ENCODE peak calls at places on chromosomes 1 and 21, in four cellular contexts. One of them, this sample, is unnamed.

GRCh38 chr21:45990741-45991605 is 9.4 kb downstream of the COL6A1 start:
- DNase-seq in HAP-1: no peak
- DNase-seq in sigmoid colon: peak; percentile 67
- DNase-seq in thyroid gland: peak; percentile 52
- DNase-seq in this sample: peak; percentile 38

GRCh38 chr1:185788386-185788785 is 54.2 kb downstream of the HMCN1 start:
- DNase-seq in sigmoid colon: no peak
- DNase-seq in thyroid gland: no peak
- DNase-seq in HAP-1: peak; percentile 14
- DNase-seq in this sample: no peak

GRCh38 chr1:119774746-119775495 is 6.2 kb upstream of the HMGCS2 start:
- DNase-seq in thyroid gland: no peak
- DNase-seq in HAP-1: no peak
- DNase-seq in sigmoid colon: no peak
- DNase-seq in this sample: no peak

GRCh38 chr21:46581780-46582307 is 23.0 kb downstream of the S100B start:
- DNase-seq in sigmoid colon: no peak
- DNase-seq in thyroid gland: no peak
- DNase-seq in HAP-1: no peak
- DNase-seq in this sample: no peak

GRCh38 chr1:74933500-74933899 is 200.5 kb downstream of the TYW3 start:
- DNase-seq in HAP-1: no peak
- DNase-seq in sigmoid colon: no peak
- DNase-seq in thyroid gland: no peak
- DNase-seq in this sample: no peak

GRCh38 chr1:78687315-78687714 is 37.7 kb downstream of the IFI44 start:
- DNase-seq in HAP-1: no peak
- DNase-seq in sigmoid colon: no peak
- DNase-seq in thyroid gland: no peak
- DNase-seq in this sample: no peak

GRCh38 chr1:147585640-147586383 is 44.5 kb downstream of the BCL9 start:
- DNase-seq in thyroid gland: peak; percentile 12
- DNase-seq in sigmoid colon: no peak
- DNase-seq in HAP-1: no peak
- DNase-seq in this sample: no peak

GRCh38 chr1:117985973-117986372 is 56.4 kb downstream of the WDR3 start:
- DNase-seq in sigmoid colon: no peak
- DNase-seq in HAP-1: no peak
- DNase-seq in thyroid gland: no peak
- DNase-seq in this sample: no peak

GRCh38 chr1:159927887-159928431 is 2.7 kb upstream of the TAGLN2 start:
- DNase-seq in HAP-1: no peak
- DNase-seq in thyroid gland: no peak
- DNase-seq in sigmoid colon: no peak
- DNase-seq in this sample: peak; percentile 61

GRCh38 chr21:39483917-39484316 is 32.1 kb downstream of the SH3BGR start:
- DNase-seq in thyroid gland: no peak
- DNase-seq in HAP-1: no peak
- DNase-seq in sigmoid colon: no peak
- DNase-seq in this sample: no peak

GRCh38 chr1:11794446-11795237 is 11.1 kb downstream of the MTHFR start:
- DNase-seq in thyroid gland: peak; percentile 62
- DNase-seq in HAP-1: no peak
- DNase-seq in sigmoid colon: peak; percentile 57
- DNase-seq in this sample: no peak

GRCh38 chr1:42676534-42677087 is 5.6 kb upstream of the YBX1 start:
- DNase-seq in thyroid gland: peak; percentile 74
- DNase-seq in HAP-1: no peak
- DNase-seq in sigmoid colon: no peak
- DNase-seq in this sample: no peak

GRCh38 chr1:229984992-229985985 is 81.7 kb upstream of the GALNT2 start:
- DNase-seq in HAP-1: no peak
- DNase-seq in thyroid gland: no peak
- DNase-seq in sigmoid colon: no peak
- DNase-seq in this sample: peak; percentile 18

GRCh38 chr1:50981741-50982140 is 11.7 kb downstream of the CDKN2C start:
- DNase-seq in thyroid gland: no peak
- DNase-seq in HAP-1: peak; percentile 34
- DNase-seq in sigmoid colon: no peak
- DNase-seq in this sample: no peak

GRCh38 chr21:42465008-42465878 is 30.8 kb downstream of the RSPH1 start:
- DNase-seq in HAP-1: no peak
- DNase-seq in thyroid gland: no peak
- DNase-seq in sigmoid colon: no peak
- DNase-seq in this sample: peak; percentile 34

GRCh38 chr1:109793089-109793485 is 29.4 kb upstream of the EPS8L3 start:
- DNase-seq in sigmoid colon: peak; percentile 18
- DNase-seq in HAP-1: no peak
- DNase-seq in thyroid gland: no peak
- DNase-seq in this sample: no peak

GRCh38 chr1:35300376-35300775 is 31.9 kb downstream of the ZMYM4 start:
- DNase-seq in sigmoid colon: no peak
- DNase-seq in thyroid gland: no peak
- DNase-seq in HAP-1: no peak
- DNase-seq in this sample: no peak

GRCh38 chr1:220370041-220370700 is 97.9 kb upstream of the RAB3GAP2 start:
- DNase-seq in thyroid gland: no peak
- DNase-seq in sigmoid colon: no peak
- DNase-seq in HAP-1: peak; percentile 30
- DNase-seq in this sample: peak; percentile 69

GRCh38 chr1:53736290-53736689 is 2.7 kb downstream of the GLIS1 start:
- DNase-seq in thyroid gland: no peak
- DNase-seq in HAP-1: no peak
- DNase-seq in sigmoid colon: no peak
- DNase-seq in this sample: no peak

GRCh38 chr1:7529917-7530316 is 241.2 kb upstream of the VAMP3 start:
- DNase-seq in HAP-1: no peak
- DNase-seq in sigmoid colon: no peak
- DNase-seq in thyroid gland: no peak
- DNase-seq in this sample: no peak

GRCh38 chr1:243246916-243247315 is 8.2 kb downstream of the CEP170 start:
- DNase-seq in sigmoid colon: no peak
- DNase-seq in thyroid gland: no peak
- DNase-seq in HAP-1: no peak
- DNase-seq in this sample: no peak

GRCh38 chr21:25361097-25361496 is 246.2 kb downstream of the MRPL39 start:
- DNase-seq in thyroid gland: no peak
- DNase-seq in HAP-1: no peak
- DNase-seq in sigmoid colon: no peak
- DNase-seq in this sample: peak; percentile 51

GRCh38 chr1:55535724-55536262 is 320.6 kb upstream of the USP24 start:
- DNase-seq in thyroid gland: no peak
- DNase-seq in HAP-1: no peak
- DNase-seq in sigmoid colon: no peak
- DNase-seq in this sample: no peak

GRCh38 chr1:33092438-33092837 is 11.5 kb downstream of the AZIN2 start:
- DNase-seq in thyroid gland: no peak
- DNase-seq in sigmoid colon: no peak
- DNase-seq in HAP-1: no peak
- DNase-seq in this sample: no peak

GRCh38 chr1:209427277-209427676 is 156.2 kb upstream of the CAMK1G start:
- DNase-seq in sigmoid colon: no peak
- DNase-seq in HAP-1: no peak
- DNase-seq in thyroid gland: no peak
- DNase-seq in this sample: no peak

GRCh38 chr21:46424621-46425020 is 34.1 kb upstream of the DIP2A start:
- DNase-seq in HAP-1: no peak
- DNase-seq in thyroid gland: no peak
- DNase-seq in sigmoid colon: no peak
- DNase-seq in this sample: no peak

GRCh38 chr1:240522122-240522822 is 89.7 kb downstream of the GREM2 start:
- DNase-seq in HAP-1: no peak
- DNase-seq in thyroid gland: no peak
- DNase-seq in sigmoid colon: no peak
- DNase-seq in this sample: no peak

GRCh38 chr21:33238146-33238545 is 8.4 kb downstream of the IFNAR2 start:
- DNase-seq in sigmoid colon: no peak
- DNase-seq in thyroid gland: no peak
- DNase-seq in HAP-1: no peak
- DNase-seq in this sample: no peak
- H3K4me1 ChIP-seq in sigmoid colon: no peaks in the 10 kb centered on the region
- H3K4me1 ChIP-seq in thyroid gland: no peaks in the 10 kb centered on the region
- H3K4me1 ChIP-seq in HAP-1: no peaks in the 10 kb centered on the region
- H3K4me1 ChIP-seq in this sample: no peaks in the 10 kb centered on the region

GRCh38 chr1:39301606-39302005 is 97.1 kb downstream of the MACF1 start:
- DNase-seq in sigmoid colon: no peak
- DNase-seq in HAP-1: no peak
- DNase-seq in thyroid gland: no peak
- DNase-seq in this sample: no peak

GRCh38 chr1:39310015-39310414 is 105.5 kb downstream of the MACF1 start:
- DNase-seq in thyroid gland: no peak
- DNase-seq in sigmoid colon: no peak
- DNase-seq in HAP-1: no peak
- DNase-seq in this sample: no peak

DNA sequence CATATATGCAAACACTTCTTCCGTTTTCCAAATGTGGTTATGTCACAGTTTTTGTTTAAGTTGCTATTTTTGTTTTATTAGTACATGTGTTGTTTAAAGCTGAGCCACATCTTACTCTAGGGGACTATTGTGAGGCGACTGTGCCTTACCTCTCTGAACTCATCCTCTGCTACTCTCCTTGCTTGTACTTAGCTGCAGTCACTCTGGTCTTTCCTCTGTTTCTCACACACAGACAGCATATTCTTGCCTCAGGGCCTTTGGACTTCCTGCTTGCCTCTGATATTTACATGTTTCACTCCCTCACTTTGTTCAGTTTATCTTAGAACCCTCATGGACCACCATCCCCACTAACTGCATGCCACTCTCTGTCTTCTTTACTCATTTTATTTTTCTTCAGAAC is 101.1 kb downstream of the MACF1 start:
- DNase-seq in HAP-1: no peak
- DNase-seq in sigmoid colon: no peak
- DNase-seq in thyroid gland: no peak
- DNase-seq in this sample: no peak
- H3K4me1 ChIP-seq in HAP-1: peaks cover 11% of the 10 kb centered on the region
- H3K4me1 ChIP-seq in sigmoid colon: no peaks in the 10 kb centered on the region
- H3K4me1 ChIP-seq in thyroid gland: no peaks in the 10 kb centered on the region
- H3K4me1 ChIP-seq in this sample: no peaks in the 10 kb centered on the region

GRCh38 chr1:16153999-16154673 is 1.7 kb downstream of the EPHA2 start:
- DNase-seq in thyroid gland: no peak
- DNase-seq in sigmoid colon: no peak
- DNase-seq in HAP-1: no peak
- DNase-seq in this sample: peak; percentile 58

GRCh38 chr1:16151985-16152384 is 3.9 kb downstream of the EPHA2 start:
- DNase-seq in sigmoid colon: no peak
- DNase-seq in thyroid gland: no peak
- DNase-seq in HAP-1: no peak
- DNase-seq in this sample: no peak

GRCh38 chr1:16151200-16151708 is 4.6 kb downstream of the EPHA2 start:
- DNase-seq in sigmoid colon: no peak
- DNase-seq in thyroid gland: peak; percentile 71
- DNase-seq in HAP-1: no peak
- DNase-seq in this sample: peak; percentile 68

GRCh38 chr1:16153110-16153998 is 2.5 kb downstream of the EPHA2 start:
- DNase-seq in thyroid gland: no peak
- DNase-seq in sigmoid colon: no peak
- DNase-seq in HAP-1: peak; percentile 43
- DNase-seq in this sample: no peak

GRCh38 chr1:16152521-16153087 is 3.3 kb downstream of the EPHA2 start:
- DNase-seq in HAP-1: no peak
- DNase-seq in thyroid gland: peak; percentile 90
- DNase-seq in sigmoid colon: no peak
- DNase-seq in this sample: peak; percentile 72
- H3K4me1 ChIP-seq in HAP-1: peaks cover 23% of the 10 kb centered on the region
- H3K4me1 ChIP-seq in thyroid gland: peaks cover 49% of the 10 kb centered on the region
- H3K4me1 ChIP-seq in sigmoid colon: peaks cover 22% of the 10 kb centered on the region
- H3K4me1 ChIP-seq in this sample: peaks cover 38% of the 10 kb centered on the region

GRCh38 chr1:98003442-98003841 is 82.6 kb upstream of the DPYD start:
- DNase-seq in thyroid gland: no peak
- DNase-seq in HAP-1: no peak
- DNase-seq in sigmoid colon: no peak
- DNase-seq in this sample: no peak
- H3K4me1 ChIP-seq in thyroid gland: no peaks in the 10 kb centered on the region
- H3K4me1 ChIP-seq in HAP-1: no peaks in the 10 kb centered on the region
- H3K4me1 ChIP-seq in sigmoid colon: no peaks in the 10 kb centered on the region
- H3K4me1 ChIP-seq in this sample: no peaks in the 10 kb centered on the region

GRCh38 chr1:39163469-39163868 is 41.0 kb upstream of the MACF1 start:
- DNase-seq in sigmoid colon: no peak
- DNase-seq in thyroid gland: no peak
- DNase-seq in HAP-1: no peak
- DNase-seq in this sample: no peak
- H3K4me1 ChIP-seq in sigmoid colon: peaks cover 49% of the 10 kb centered on the region
- H3K4me1 ChIP-seq in thyroid gland: peaks cover 81% of the 10 kb centered on the region
- H3K4me1 ChIP-seq in HAP-1: no peaks in the 10 kb centered on the region
- H3K4me1 ChIP-seq in this sample: peaks cover 22% of the 10 kb centered on the region

GRCh38 chr1:248825573-248825908 is 174 bp downstream of the SH3BP5L start:
- DNase-seq in thyroid gland: no peak
- DNase-seq in sigmoid colon: peak; percentile 75
- DNase-seq in HAP-1: no peak
- DNase-seq in this sample: no peak
- H3K4me1 ChIP-seq in thyroid gland: peaks cover 33% of the 10 kb centered on the region
- H3K4me1 ChIP-seq in sigmoid colon: peaks cover 55% of the 10 kb centered on the region
- H3K4me1 ChIP-seq in HAP-1: peaks cover 5% of the 10 kb centered on the region
- H3K4me1 ChIP-seq in this sample: peaks cover 5% of the 10 kb centered on the region

GRCh38 chr1:27137544-27138075 is 17.3 kb downstream of the SLC9A1 start:
- DNase-seq in sigmoid colon: no peak
- DNase-seq in thyroid gland: peak; percentile 37
- DNase-seq in HAP-1: no peak
- DNase-seq in this sample: no peak

GRCh38 chr1:27137022-27137542 is 17.8 kb downstream of the SLC9A1 start:
- DNase-seq in sigmoid colon: peak; percentile 76
- DNase-seq in HAP-1: no peak
- DNase-seq in thyroid gland: no peak
- DNase-seq in this sample: peak; percentile 62

GRCh38 chr1:27139980-27140379 is 14.9 kb downstream of the SLC9A1 start:
- DNase-seq in HAP-1: no peak
- DNase-seq in sigmoid colon: no peak
- DNase-seq in thyroid gland: no peak
- DNase-seq in this sample: no peak

GRCh38 chr1:27138927-27139326 is 16.0 kb downstream of the SLC9A1 start:
- DNase-seq in HAP-1: no peak
- DNase-seq in thyroid gland: no peak
- DNase-seq in sigmoid colon: no peak
- DNase-seq in this sample: no peak

DNA sequence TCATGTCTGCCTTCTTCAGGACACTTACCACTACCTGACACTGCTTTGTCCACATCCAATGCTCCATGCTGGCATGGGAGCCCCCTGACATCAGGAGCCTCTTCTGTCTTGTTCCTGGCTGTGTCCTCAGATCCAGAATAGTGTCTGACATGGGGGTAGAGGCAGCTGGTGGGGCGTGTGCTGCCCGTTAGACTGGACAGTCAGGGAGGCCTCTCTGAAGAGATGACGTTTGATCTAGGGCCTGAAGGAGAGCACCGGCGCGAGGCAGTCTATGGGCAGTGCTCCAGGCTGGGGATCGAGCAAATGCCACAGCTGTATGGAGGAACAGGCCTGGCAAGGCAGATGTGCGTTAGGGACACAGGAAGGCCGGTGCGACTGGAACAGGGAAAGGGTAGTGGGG is 16.6 kb downstream of the SLC9A1 start:
- DNase-seq in HAP-1: no peak
- DNase-seq in thyroid gland: peak; percentile 47
- DNase-seq in sigmoid colon: no peak
- DNase-seq in this sample: no peak
- H3K4me1 ChIP-seq in HAP-1: no peaks in the 10 kb centered on the region
- H3K4me1 ChIP-seq in thyroid gland: peaks cover 6% of the 10 kb centered on the region
- H3K4me1 ChIP-seq in sigmoid colon: peaks cover 62% of the 10 kb centered on the region
- H3K4me1 ChIP-seq in this sample: no peaks in the 10 kb centered on the region

This sample was measured in endodermal cell.